ENCODE peak calls at places on chromosomes 4 and X, in four cellular contexts. P is H1, G is K562, L is GM12878. K is an unnamed sample.

GRCh38 chr4:52718123-52718522 is 33.1 kb downstream of the ERVMER34-1 start:
- DNase-seq in G (no peak), P (no peak), L (no peak), K (no peak)

GRCh38 chr4:6235901-6236625 is 33.6 kb upstream of the WFS1 start:
- DNase-seq in P (no peak), L (no peak), G (no peak), K (no peak)

GRCh38 chrX:9089652-9090051 is 55.7 kb upstream of the FAM9B start:
- DNase-seq in G (no peak), P (no peak), L (no peak), K (no peak)

GRCh38 chr4:121733942-121734341 is 31.0 kb downstream of the SMIM43 start:
- DNase-seq in L (no peak), G (no peak), P (no peak), K (no peak)

GRCh38 chrX:69493193-69493592 is 10.9 kb upstream of the NALF2 start:
- DNase-seq in G (peak; percentile 18), L (no peak), P (no peak), K (peak; percentile 33)

GRCh38 chrX:113260474-113260873 is 419.8 kb upstream of the AMOT start:
- DNase-seq in L (no peak), P (no peak), G (no peak), K (peak; percentile 0)

GRCh38 chr4:140095694-140096482 is 58.1 kb downstream of the MAML3 start:
- DNase-seq in L (no peak), G (no peak), P (no peak), K (peak; percentile 62)

GRCh38 chr4:41442818-41443217 is 95.1 kb upstream of the LIMCH1 start:
- DNase-seq in G (no peak), P (no peak), L (no peak), K (no peak)

GRCh38 chr4:53005149-53005546 is 143.0 kb downstream of the RASL11B start:
- DNase-seq in G (no peak), P (no peak), L (no peak), K (no peak)

GRCh38 chr4:89303989-89304388 is 3.6 kb downstream of the GPRIN3 start:
- DNase-seq in G (no peak), P (no peak), L (no peak), K (no peak)

GRCh38 chrX:130125090-130125489 is 14.8 kb upstream of the ELF4 start:
- DNase-seq in G (no peak), P (no peak), L (no peak), K (no peak)

GRCh38 chrX:106898462-106898861 is 4.7 kb downstream of the RIPPLY1 start:
- DNase-seq in G (peak; percentile 34), L (peak; percentile 16), P (no peak), K (no peak)

GRCh38 chr4:82618321-82618720 is 56.5 kb upstream of the TMEM150C start:
- DNase-seq in P (no peak), G (no peak), L (no peak), K (no peak)

GRCh38 chr4:73690051-73690744 is 50.2 kb upstream of the CXCL8 start:
- DNase-seq in L (no peak), P (no peak), G (no peak), K (no peak)

GRCh38 chr4:140096921-140097320 is 57.1 kb downstream of the MAML3 start:
- DNase-seq in L (no peak), P (no peak), G (no peak), K (no peak)

GRCh38 chr4:185343726-185344581 is 51.8 kb downstream of the LRP2BP start:
- DNase-seq in P (no peak), G (no peak), L (no peak), K (no peak)

GRCh38 chrX:71222929-71223328 is at the start of gene GJB1:
- DNase-seq in L (no peak), P (no peak), G (no peak), K (no peak)

GRCh38 chr4:54082168-54082567 is 17.8 kb upstream of the CHIC2 start:
- DNase-seq in P (no peak), G (no peak), L (no peak), K (peak; percentile 70)

GRCh38 chr4:80307774-80308465 is 27.6 kb upstream of the CFAP299 start:
- DNase-seq in L (no peak), G (no peak), P (no peak), K (no peak)

GRCh38 chr4:154744341-154744948 is 645 bp downstream of the LRAT start:
- DNase-seq in P (no peak), G (no peak), L (no peak), K (no peak)

GRCh38 chr4:40888916-40889315 is 139.2 kb downstream of the NSUN7 start:
- DNase-seq in L (no peak), P (no peak), G (no peak), K (no peak)

GRCh38 chr4:118287691-118288090 is 65.1 kb downstream of the PRSS12 start:
- DNase-seq in G (no peak), P (no peak), L (no peak), K (no peak)

GRCh38 chrX:88881536-88881935 is 134.5 kb downstream of the CPXCR1 start:
- DNase-seq in P (no peak), L (no peak), G (no peak), K (no peak)

GRCh38 chr4:72899214-72899613 is 170.3 kb downstream of the COX18 start:
- DNase-seq in L (no peak), P (no peak), G (no peak), K (no peak)

GRCh38 chr4:17812801-17813200 is 2.0 kb downstream of the NCAPG start:
- DNase-seq in P (no peak), G (no peak), L (no peak), K (no peak)

GRCh38 chr4:15414601-15415091 is 13.2 kb upstream of the C1QTNF7 start:
- DNase-seq in G (no peak), P (no peak), L (no peak), K (no peak)

GRCh38 chr4:3344104-3344503 is 51.3 kb downstream of the RGS12 start:
- DNase-seq in L (no peak), P (no peak), G (no peak), K (no peak)

GRCh38 chrX:68185161-68185560 is 248.1 kb downstream of the OPHN1 start:
- DNase-seq in L (no peak), P (no peak), G (no peak), K (no peak)

GRCh38 chr4:40254961-40255721 is 58.3 kb downstream of the RHOH start:
- DNase-seq in P (no peak), L (no peak), G (no peak), K (peak; percentile 71)

GRCh38 chrX:65589304-65589703 is 54.7 kb upstream of the LAS1L start:
- DNase-seq in L (no peak), G (no peak), P (no peak), K (no peak)

GRCh38 chrX:107731831-107732502 is 43.6 kb downstream of the TSC22D3 start:
- DNase-seq in P (no peak), G (peak; percentile 73), L (no peak), K (peak; percentile 42)

GRCh38 chr4:133866328-133866699 is 335.3 kb downstream of the PABPC4L start:
- DNase-seq in P (no peak), G (no peak), L (no peak), K (no peak)

GRCh38 chr4:169744601-169745000 is 13.1 kb downstream of the HPF1 start:
- DNase-seq in G (no peak), P (no peak), L (no peak), K (no peak)

GRCh38 chr4:137819964-137820383 is 287.7 kb upstream of the PCDH18 start:
- DNase-seq in G (no peak), L (peak; percentile 1), P (peak; percentile 43), K (peak; percentile 50)

GRCh38 chr4:145347684-145348083 is 134.0 kb upstream of the SMAD1 start:
- DNase-seq in P (no peak), G (no peak), L (no peak), K (no peak)

GRCh38 chrX:120306640-120307039 is 4.6 kb downstream of the TMEM255A start:
- DNase-seq in G (no peak), L (no peak), P (no peak), K (no peak)

GRCh38 chr4:95250544-95251137 is 298.1 kb downstream of the UNC5C start:
- DNase-seq in P (no peak), L (no peak), G (no peak), K (no peak)

GRCh38 chr4:122830392-122831095 is 3.9 kb downstream of the FGF2 start:
- DNase-seq in P (no peak), G (no peak), L (no peak), K (no peak)

GRCh38 chr4:109276482-109277095 is 25.9 kb downstream of the COL25A1 start:
- DNase-seq in G (no peak), P (no peak), L (no peak), K (no peak)

DNA sequence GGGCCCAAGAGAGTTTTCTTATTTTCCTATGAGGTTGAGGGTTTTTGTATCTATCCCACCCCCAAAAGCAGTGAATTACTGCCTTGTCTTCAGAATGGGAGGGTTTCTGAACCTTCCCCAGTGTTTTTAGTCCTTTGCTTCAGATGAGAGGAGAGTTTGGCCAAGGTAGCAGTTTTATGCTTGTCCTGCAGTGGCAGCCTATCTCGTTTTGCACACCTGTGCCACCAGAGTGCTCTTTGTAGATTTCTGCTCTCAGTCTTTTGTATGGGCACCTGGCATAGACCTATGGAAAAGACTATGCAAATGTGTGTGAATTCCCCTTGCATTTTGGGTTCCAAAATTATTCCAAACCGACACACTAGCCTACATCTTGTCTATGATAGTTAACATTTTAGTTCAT is 5.8 kb downstream of the TBC1D19 start:
- DNase-seq in L (no peak), G (no peak), P (no peak), K (no peak)
- TF ChIP-seq CTCF in L (no peak), G (no peak), P (peak; percentile 24), K (peak; percentile 21)

DNA sequence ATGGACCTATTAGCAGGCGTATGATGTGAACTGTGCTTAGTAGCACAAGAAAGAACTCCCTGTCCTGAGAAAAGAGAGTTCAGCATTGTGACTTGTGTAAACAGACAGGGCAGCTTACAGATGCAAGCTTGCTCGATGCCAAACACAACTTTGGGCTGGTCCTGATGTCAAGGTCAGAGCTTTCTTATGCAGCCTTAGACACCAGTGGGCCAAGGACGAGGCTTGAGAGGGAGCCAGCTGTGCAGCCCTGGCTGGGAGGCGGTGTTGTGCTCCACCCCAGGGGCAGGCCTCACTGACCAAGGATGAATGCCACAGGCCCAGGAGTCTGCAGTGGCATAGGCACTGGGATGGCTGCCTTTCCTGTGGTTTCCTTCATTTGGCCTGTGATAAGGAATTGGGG is 35.4 kb downstream of the JADE1 start:
- DNase-seq in L (no peak), P (no peak), G (no peak), K (no peak)
- TF ChIP-seq POLR2AphosphoS5 in L (no peak), P (no peak), G (no peak), K (no peak)

GRCh38 chrX:35289952-35290351 is 347.4 kb downstream of the FAM47B start:
- DNase-seq in L (no peak), P (no peak), G (no peak), K (no peak)

GRCh38 chrX:35292522-35292921 is 349.9 kb downstream of the FAM47B start:
- DNase-seq in L (no peak), G (no peak), P (no peak), K (no peak)

GRCh38 chrX:35285289-35285962 is 342.8 kb downstream of the FAM47B start:
- DNase-seq in L (no peak), G (no peak), P (no peak), K (no peak)

GRCh38 chrX:35288657-35289056 is 346.1 kb downstream of the FAM47B start:
- DNase-seq in G (no peak), L (no peak), P (no peak), K (no peak)

GRCh38 chrX:35291013-35291412 is 348.4 kb downstream of the FAM47B start:
- DNase-seq in P (no peak), L (no peak), G (no peak), K (no peak)
- TF ChIP-seq EGR1 in P (no peak), L (no peak), G (no peak), K (no peak)

GRCh38 chrX:14964500-14964899 is 91.3 kb downstream of the MOSPD2 start:
- DNase-seq in G (no peak), P (no peak), L (no peak), K (peak; percentile 3)
- TF ChIP-seq CTCF in G (no peak), P (no peak), L (no peak), K (peak; percentile 9)

GRCh38 chr4:76199664-76200211 is 13.9 kb downstream of the SCARB2 start:
- DNase-seq in P (no peak), G (no peak), L (peak; percentile 81), K (no peak)
- TF ChIP-seq POLR2AphosphoS5 in P (no peak), G (no peak), L (no peak), K (no peak)